ENCODE peak calls at places on chromosomes 16 and 17, in nine cellular contexts. H, R, Q, Y, D, K, M, I and A are unnamed samples.

GRCh38 chr17:48025904-48026502 is 11.6 kb downstream of the COPZ2 start:
- DNase-seq in H (no peak), Y (peak), D (no peak), M (no peak), Q (no peak), I (no peak), R (peak), K (peak), A (no peak)

GRCh38 chr16:88099563-88099890 is 148.3 kb downstream of the BANP start:
- DNase-seq in H (no peak), I (no peak), Q (no peak), D (no peak), K (no peak), R (no peak), M (no peak), Y (no peak), A (no peak)

GRCh38 chr16:22372882-22373661 is 1.3 kb downstream of the CDR2 start:
- DNase-seq in H (no peak), Y (no peak), I (no peak), D (no peak), Q (no peak), K (no peak), M (no peak), R (no peak), A (no peak)

GRCh38 chr16:84509032-84509950 is 4.8 kb upstream of the MEAK7 start:
- DNase-seq in K (no peak), M (no peak), Y (no peak), D (peak), Q (no peak), R (peak), H (no peak), I (no peak), A (peak)

GRCh38 chr17:47717845-47718621 is 15.0 kb upstream of the TBX21 start:
- DNase-seq in K (no peak), H (no peak), Q (no peak), D (no peak), R (no peak), M (no peak), Y (no peak), I (no peak), A (no peak)

GRCh38 chr17:51319186-51319585 is 58.8 kb downstream of the UTP18 start:
- DNase-seq in D (no peak), H (no peak), I (no peak), M (no peak), Q (no peak), R (no peak), Y (no peak), K (no peak), A (no peak)

GRCh38 chr16:70433456-70434103 is 5.3 kb downstream of the ST3GAL2 start:
- DNase-seq in H (no peak), K (no peak), Q (no peak), I (peak), M (no peak), D (no peak), Y (peak), R (no peak), A (no peak)

GRCh38 chr16:86910146-86910805 is 331.9 kb downstream of the FOXL1 start:
- DNase-seq in D (no peak), I (no peak), M (no peak), Q (no peak), Y (no peak), H (no peak), K (no peak), R (no peak), A (no peak)

GRCh38 chr17:66307257-66307656 is 4.8 kb downstream of the PRKCA start:
- DNase-seq in I (no peak), Q (no peak), K (no peak), M (no peak), H (no peak), R (no peak), D (no peak), Y (no peak), A (no peak)

GRCh38 chr16:54286330-54287017 is at the start of gene IRX3:
- DNase-seq in Y (peak), R (peak), M (peak), Q (no peak), H (no peak), D (peak), K (no peak), I (peak), A (peak)

GRCh38 chr17:56034120-56034757 is 119.0 kb upstream of the ANKFN1 start:
- DNase-seq in H (no peak), D (no peak), Y (peak), K (no peak), R (no peak), I (no peak), M (no peak), Q (peak), A (no peak)

GRCh38 chr17:56031636-56032035 is 121.6 kb upstream of the ANKFN1 start:
- DNase-seq in I (no peak), K (no peak), H (no peak), D (no peak), Q (peak), R (no peak), Y (no peak), M (no peak), A (no peak)

GRCh38 chr17:56028837-56029236 is 124.4 kb upstream of the ANKFN1 start:
- DNase-seq in M (no peak), R (no peak), Q (peak), D (no peak), I (no peak), H (no peak), Y (no peak), K (no peak), A (no peak)

GRCh38 chr17:56026894-56027293 is 126.4 kb upstream of the ANKFN1 start:
- DNase-seq in D (no peak), H (no peak), Y (no peak), Q (no peak), K (no peak), I (no peak), M (no peak), R (no peak), A (no peak)

DNA sequence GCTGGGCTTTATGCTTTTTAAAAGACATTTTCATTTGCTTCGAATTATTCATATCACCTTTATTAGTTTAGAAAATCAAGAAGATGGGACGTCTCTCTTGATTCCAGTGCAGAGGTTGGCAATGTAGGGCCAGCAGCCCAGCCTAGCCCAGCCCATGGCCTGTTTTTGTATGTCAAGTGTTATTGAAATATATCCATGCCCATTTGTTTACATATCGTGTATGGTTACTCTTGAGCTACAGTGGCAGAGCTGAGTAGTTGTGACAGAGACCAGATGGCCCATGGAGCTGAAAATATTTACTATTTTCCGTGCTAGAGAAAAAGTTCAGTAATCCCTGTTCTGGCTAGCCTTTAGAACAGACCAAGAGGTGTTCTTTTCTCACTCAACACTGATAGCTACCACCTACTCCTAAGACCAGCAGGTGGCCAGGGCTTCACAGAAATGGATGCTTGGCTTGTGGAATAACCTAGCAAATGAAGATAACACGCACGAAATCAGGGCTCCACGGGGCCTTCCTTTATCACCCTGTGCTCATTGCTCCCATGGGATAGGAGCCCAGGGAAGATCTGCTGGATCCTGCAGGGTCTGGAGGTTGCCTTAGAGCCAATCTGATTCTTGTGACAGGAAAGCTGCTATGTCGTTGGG is 123.2 kb upstream of the ANKFN1 start:
- DNase-seq in K (no peak), M (no peak), D (no peak), H (no peak), R (no peak), Q (peak), I (no peak), Y (no peak), A (no peak)
- TF ChIP-seq CTCF in K (no peak), M (no peak), D (no peak), H (no peak), R (no peak), Q (no peak), I (no peak), Y (no peak), A (no peak)

DNA sequence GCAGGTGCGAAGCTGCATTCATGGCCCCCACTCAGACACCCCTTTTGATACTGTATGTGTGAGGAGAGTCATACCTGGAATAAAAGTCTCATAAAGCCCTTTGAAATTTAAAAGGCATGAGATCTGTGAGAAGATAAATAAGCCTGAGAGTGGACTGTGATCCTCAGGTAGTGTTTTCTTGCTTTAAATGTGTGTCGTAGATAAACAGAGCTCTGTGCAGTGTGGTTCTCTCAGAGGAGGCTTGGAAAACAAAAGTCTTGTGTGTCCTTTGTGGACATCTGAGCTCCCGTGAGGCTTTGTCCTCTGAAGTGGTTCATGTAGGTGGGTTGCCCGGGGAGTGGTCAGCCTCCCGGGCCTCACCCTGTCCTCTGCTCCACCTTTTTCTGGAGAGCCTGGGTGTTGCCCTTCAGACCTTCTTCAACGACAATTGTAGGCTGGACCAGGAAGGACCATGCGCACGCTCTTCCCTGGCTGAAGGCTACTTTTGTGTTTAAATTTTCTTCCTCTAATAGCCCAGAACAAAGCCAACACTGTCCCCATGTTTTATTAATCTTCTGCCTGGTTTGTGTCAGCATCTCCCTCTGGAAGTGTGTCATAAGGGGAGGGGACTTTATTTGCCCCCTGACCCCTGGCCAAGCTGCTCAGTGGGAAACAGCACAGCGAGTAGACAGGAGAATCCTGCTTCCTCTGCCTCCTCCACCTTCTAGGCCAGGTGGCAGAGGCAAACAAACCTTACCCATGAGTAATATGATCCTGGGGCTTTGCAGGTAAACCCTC is 151.2 kb downstream of the MSI2 start:
- DNase-seq in D (no peak), K (no peak), R (peak), H (no peak), I (peak), Q (no peak), M (no peak), Y (no peak), A (no peak)
- H3K27ac ChIP-seq in D (peak), K (no peak), R (peak), H (no peak), I (peak), Q (no peak), M (peak), Y (no peak), A (no peak)

DNA sequence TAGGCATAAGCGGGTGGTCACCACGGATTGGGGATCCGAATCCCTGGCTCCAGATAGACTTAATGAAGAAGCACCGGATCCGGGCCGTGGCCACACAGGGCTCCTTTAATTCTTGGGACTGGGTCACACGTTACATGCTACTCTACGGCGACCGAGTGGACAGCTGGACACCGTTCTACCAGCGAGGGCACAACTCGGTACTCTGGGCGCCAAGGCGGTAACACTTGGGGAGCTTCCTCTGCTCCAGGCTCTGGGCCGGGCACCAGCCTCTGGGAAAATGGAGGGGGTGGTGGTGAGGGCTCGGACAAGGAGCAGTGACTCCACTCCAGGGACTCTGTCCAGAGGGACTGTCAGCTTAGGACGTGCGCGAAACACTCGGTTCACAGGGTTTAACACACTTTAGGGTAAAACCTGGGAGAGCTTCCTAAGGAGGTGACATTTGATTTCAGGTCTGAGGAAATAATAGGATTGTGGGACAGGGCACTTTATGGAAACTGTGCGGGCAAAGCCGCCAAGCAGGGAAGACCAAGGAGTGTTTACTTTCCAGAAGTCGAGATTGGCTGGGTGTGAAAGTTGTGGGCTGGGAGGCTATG is 1.8 kb downstream of the CNTNAP1 start:
- DNase-seq in R (no peak), Y (no peak), H (no peak), Q (no peak), K (no peak), D (no peak), M (no peak), I (no peak), A (peak)
- H3K4me3 ChIP-seq in R (peak), Y (peak), H (peak), Q (peak), K (peak), D (peak), M (peak), I (peak), A (peak)

DNA sequence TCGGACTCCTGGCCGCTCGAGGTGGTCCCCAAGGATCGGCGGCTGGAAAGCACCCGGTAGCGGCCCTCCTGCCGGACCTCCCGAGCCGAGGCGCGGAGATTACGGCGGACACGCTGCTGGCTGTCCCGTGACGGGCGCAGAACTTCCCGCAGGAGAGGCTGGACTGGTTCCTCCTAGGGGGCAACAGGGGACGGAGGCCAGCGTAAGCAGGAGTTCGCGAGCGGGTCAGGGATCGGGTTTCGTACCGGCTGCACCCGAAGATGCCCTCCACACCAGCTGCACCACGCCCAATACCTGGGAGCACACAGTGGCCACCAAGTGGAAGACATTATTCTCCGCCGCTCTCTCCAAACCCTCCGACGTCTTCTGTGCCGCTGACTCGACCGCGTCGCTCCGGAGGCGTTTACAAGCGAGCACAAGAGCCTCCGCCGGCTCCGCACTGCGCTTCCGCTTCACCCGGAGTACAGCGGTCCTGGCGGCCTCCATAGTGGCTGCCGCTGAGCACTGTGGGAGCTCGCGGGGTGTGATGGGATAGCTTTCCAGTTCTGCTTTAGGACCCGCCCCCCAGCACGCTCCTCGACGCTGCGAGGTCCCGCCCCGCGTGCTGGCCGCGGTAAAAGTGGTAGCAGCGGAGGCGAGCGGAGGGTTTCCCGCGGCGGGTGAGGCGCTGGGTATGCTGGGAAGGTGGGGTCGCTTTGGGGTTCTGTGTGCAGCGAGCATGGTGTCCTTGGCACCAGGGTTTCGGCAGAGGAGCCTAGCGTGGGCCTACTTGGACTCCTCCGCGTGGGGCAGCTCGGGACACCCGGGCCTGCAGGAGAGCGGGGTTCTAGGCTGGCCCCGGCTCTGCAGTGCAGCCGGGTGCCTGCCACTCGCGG is at the start of the genes PRMT7 and SLC7A6OS:
- DNase-seq in Y (peak), H (peak), I (peak), K (peak), M (peak), Q (peak), D (peak), R (peak), A (peak)
- TF ChIP-seq CTCF in Y (peak), H (peak), I (peak), K (peak), M (peak), Q (peak), D (peak), R (no peak), A (peak)

DNA sequence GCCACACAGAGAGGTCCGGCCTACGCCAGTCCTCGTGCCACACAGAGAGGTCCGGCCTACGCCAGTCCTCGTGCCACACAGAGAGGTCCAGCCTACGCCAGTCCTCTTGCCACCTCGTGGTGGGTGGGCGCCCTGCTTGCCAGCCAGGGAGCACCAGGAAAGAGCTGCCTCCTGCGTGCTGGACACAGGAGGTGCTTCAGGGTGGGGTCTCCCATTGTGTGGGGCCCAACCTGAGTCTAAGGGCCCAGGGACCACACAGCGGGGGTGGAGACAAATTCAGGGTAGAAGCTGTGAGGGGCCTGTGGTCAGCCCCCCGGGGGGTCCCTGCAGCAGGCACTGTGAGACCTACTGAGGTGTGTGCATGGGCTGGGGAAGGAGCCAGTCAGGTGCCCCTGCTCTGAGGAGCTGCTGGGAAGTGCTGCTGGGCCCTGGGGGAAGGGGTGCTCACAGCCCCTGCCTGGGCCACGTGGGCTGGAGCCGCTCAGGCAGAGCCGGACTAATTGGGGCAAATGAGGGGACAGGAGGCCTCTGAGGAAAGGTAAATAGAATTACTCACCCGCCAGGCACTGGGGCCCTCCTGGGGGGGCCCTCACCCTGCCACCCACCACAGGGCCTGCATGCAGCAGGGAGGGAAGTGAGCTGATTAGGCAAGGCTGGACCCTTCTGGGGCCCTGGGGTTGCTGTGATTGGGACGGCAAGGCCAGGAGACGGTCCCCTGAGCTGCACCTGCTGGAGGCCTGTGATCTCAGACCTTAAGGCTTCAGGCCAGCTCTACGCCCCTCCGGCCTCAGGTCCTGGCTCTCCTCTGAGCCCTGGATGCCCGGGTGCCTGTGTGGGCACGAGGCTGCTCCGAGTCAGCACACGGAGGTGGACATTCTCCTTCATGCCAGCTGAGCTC is 11.0 kb downstream of the GCGR start:
- DNase-seq in Q (no peak), Y (no peak), I (no peak), K (no peak), H (no peak), D (no peak), R (no peak), M (no peak), A (no peak)
- H3K27ac ChIP-seq in Q (no peak), Y (no peak), I (no peak), K (no peak), H (no peak), D (no peak), R (no peak), M (no peak), A (no peak)